ENCODE peak calls at places on chromosomes 13 and 19, in nine cellular contexts. K is RWPE1, C is neural progenitor cell, M is body of pancreas, U is thoracic aorta, D is A673, F is heart left ventricle, W is left ventricle myocardium inferior, J is suprapubic skin. H is an unnamed sample.

GRCh38 chr19:39112338-39112890 is 13.2 kb upstream of the PAK4 start:
- DNase-seq in F (no peak), J (no peak), C (no peak), W (no peak), M (peak), U (no peak), K (peak), D (no peak), H (no peak)

GRCh38 chr19:31174948-31175347 is 174.3 kb downstream of the TSHZ3 start:
- DNase-seq in C (peak), J (no peak), D (no peak), U (no peak), M (no peak), F (no peak), W (no peak), K (no peak), H (no peak)

GRCh38 chr19:14354445-14354844 is 26.8 kb upstream of the ADGRE5 start:
- DNase-seq in M (no peak), J (no peak), D (no peak), C (no peak), W (no peak), U (no peak), F (no peak), K (peak), H (peak)

GRCh38 chr13:49374585-49375290 is 69.1 kb downstream of the CAB39L start:
- DNase-seq in U (no peak), F (no peak), D (peak), K (peak), C (no peak), M (no peak), J (no peak), W (no peak), H (no peak)

GRCh38 chr13:101945435-101945834 is 456.4 kb downstream of the FGF14 start:
- DNase-seq in D (no peak), M (no peak), F (no peak), C (peak), K (no peak), J (no peak), W (no peak), U (no peak), H (no peak)

GRCh38 chr13:80339578-80339840 is 1.4 kb downstream of the SPRY2 start:
- DNase-seq in U (no peak), F (no peak), M (no peak), C (peak), J (no peak), D (peak), K (peak), W (no peak), H (no peak)

GRCh38 chr13:114286808-114287207 is 5.4 kb downstream of the UPF3A start:
- DNase-seq in U (no peak), W (no peak), J (no peak), M (no peak), K (no peak), F (no peak), D (no peak), C (no peak), H (no peak)

GRCh38 chr19:37654525-37654832 is 786 bp downstream of the ZFP30 start:
- DNase-seq in J (no peak), K (peak), W (no peak), U (no peak), F (no peak), M (no peak), C (peak), D (peak), H (peak)

GRCh38 chr13:78137404-78138142 is 218.9 kb upstream of the EDNRB start:
- DNase-seq in K (peak), J (no peak), W (no peak), D (peak), U (no peak), F (no peak), C (peak), M (no peak), H (peak)

GRCh38 chr13:19632915-19633339 is 532 bp upstream of the MPHOSPH8 start:
- DNase-seq in K (no peak), W (no peak), J (no peak), D (no peak), C (no peak), F (no peak), M (no peak), U (no peak), H (no peak)

GRCh38 chr13:23428183-23428528 is 5.3 kb downstream of the SACS start:
- DNase-seq in D (no peak), M (no peak), J (no peak), C (no peak), U (no peak), W (no peak), F (no peak), K (no peak), H (no peak)

GRCh38 chr19:6057651-6058365 is 52.5 kb downstream of the RFX2 start:
- DNase-seq in U (no peak), F (peak), W (no peak), C (no peak), M (no peak), K (no peak), D (no peak), J (no peak), H (no peak)

GRCh38 chr19:32189956-32190706 is 155.3 kb upstream of the ZNF507 start:
- DNase-seq in F (no peak), C (no peak), M (no peak), U (no peak), J (no peak), W (no peak), D (no peak), K (no peak), H (no peak)

GRCh38 chr13:50365300-50365682 is 350.0 kb downstream of the KCNRG start:
- DNase-seq in D (no peak), U (no peak), W (no peak), J (no peak), C (no peak), K (no peak), F (no peak), M (no peak), H (no peak)

GRCh38 chr19:7565332-7565731 is 29.8 kb downstream of the PNPLA6 start:
- DNase-seq in D (no peak), J (no peak), M (no peak), W (no peak), C (no peak), F (no peak), K (peak), U (no peak), H (no peak)

GRCh38 chr13:42398542-42398941 is 126.6 kb downstream of the AKAP11 start:
- DNase-seq in C (peak), D (no peak), U (no peak), J (no peak), M (no peak), W (no peak), F (no peak), K (no peak), H (peak)

GRCh38 chr19:11024259-11024658 is 63.4 kb downstream of the SMARCA4 start:
- DNase-seq in U (no peak), C (no peak), D (no peak), J (no peak), M (no peak), K (no peak), F (peak), W (no peak), H (no peak)

GRCh38 chr19:30144242-30144758 is 202.3 kb downstream of the URI1 start:
- DNase-seq in W (no peak), M (no peak), K (no peak), J (no peak), F (no peak), C (no peak), D (no peak), U (no peak), H (no peak)

GRCh38 chr13:93234459-93234858 is 7.9 kb downstream of the GPC6 start:
- DNase-seq in W (no peak), U (no peak), D (no peak), C (no peak), J (no peak), M (no peak), F (no peak), K (no peak), H (no peak)
- H3K27ac ChIP-seq in W (no peak), U (no peak), D (no peak), C (no peak), J (no peak), M (no peak), F (no peak), K (no peak), H (no peak)

GRCh38 chr19:58400916-58401824 is 5.7 kb downstream of the RNF225 start:
- DNase-seq in K (peak), W (peak), F (peak), U (peak), M (peak), D (peak), C (peak), J (peak), H (peak)
- H3K27ac ChIP-seq in K (peak), W (peak), F (no peak), U (peak), M (no peak), D (peak), C (no peak), J (peak), H (peak)

DNA sequence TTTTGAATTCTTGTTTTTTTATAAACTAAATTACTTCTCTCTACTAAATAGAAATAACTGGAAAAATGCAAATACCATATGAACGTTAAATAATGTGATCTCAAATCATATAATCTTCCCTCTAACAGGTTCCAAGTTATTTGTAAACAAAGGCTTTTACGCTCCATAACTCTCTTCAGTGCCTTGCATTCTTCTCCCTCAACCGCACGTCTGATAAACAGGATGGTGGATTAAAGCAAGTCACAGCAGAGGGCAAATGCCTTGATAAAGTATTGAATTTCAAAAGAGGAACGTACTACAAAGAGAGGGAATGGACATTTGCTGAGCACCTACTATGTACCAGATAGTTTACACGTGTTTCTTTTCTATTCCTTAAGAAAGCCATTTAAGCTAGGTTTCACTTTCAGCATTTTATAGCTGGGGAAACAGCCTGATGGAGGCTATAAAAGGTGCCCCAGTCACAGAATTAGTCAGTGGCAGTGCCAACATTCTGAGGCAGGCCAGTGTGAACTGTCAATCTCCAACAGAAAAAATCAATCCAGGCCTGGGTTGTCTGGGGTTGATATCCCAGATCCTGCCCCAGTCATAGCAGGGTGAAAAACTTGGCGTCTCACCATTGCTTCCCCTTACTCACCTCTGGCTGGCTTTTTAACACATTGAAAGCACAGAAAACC is 15.8 kb downstream of the MRPS31 start:
- DNase-seq in W (no peak), M (no peak), J (no peak), C (no peak), U (no peak), K (no peak), F (no peak), D (no peak), H (peak)
- H3K27ac ChIP-seq in W (no peak), M (no peak), J (no peak), C (no peak), U (no peak), K (no peak), F (no peak), D (no peak), H (peak)

GRCh38 chr19:48822514-48822913 is 11.7 kb upstream of the BCAT2 start:
- DNase-seq in M (no peak), U (no peak), F (no peak), D (no peak), W (no peak), K (no peak), J (no peak), C (no peak), H (no peak)
- H3K27ac ChIP-seq in M (no peak), U (no peak), F (no peak), D (no peak), W (no peak), K (no peak), J (no peak), C (no peak), H (no peak)

DNA sequence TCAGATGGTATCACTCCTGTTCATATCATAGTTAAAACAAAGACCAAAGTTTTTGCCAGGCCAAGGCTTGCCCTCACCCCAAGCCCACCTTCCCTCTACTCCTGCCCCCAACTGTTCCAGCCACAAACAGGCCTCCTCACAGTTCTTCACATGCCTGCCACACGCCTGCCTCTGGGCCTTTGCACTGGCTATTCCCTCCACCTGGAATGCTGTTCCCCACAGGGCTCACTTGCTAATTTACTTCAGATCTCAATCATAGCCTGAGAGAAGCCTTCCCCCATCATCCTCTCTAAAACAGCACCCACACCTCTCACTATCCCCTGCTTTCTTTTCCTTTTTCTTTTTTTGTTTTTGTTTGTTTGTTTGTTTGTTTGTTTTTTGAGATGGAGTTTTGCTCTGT is 4.9 kb upstream of the AXL start:
- DNase-seq in C (no peak), F (no peak), M (no peak), U (no peak), J (no peak), K (no peak), W (no peak), D (no peak), H (no peak)
- H3K27ac ChIP-seq in C (no peak), F (no peak), M (no peak), U (no peak), J (no peak), K (peak), W (no peak), D (no peak), H (no peak)

GRCh38 chr19:2215281-2215751 is 20.8 kb downstream of the PLEKHJ1 start:
- DNase-seq in J (no peak), W (no peak), U (no peak), D (no peak), C (peak), K (no peak), F (no peak), M (no peak), H (no peak)

GRCh38 chr19:2217591-2217990 is 18.5 kb downstream of the PLEKHJ1 start:
- DNase-seq in W (no peak), C (no peak), F (no peak), D (no peak), U (no peak), J (no peak), K (no peak), M (no peak), H (no peak)

GRCh38 chr19:2213799-2214198 is 22.3 kb downstream of the PLEKHJ1 start:
- DNase-seq in K (no peak), M (no peak), J (no peak), W (no peak), D (no peak), C (no peak), U (no peak), F (peak), H (no peak)

GRCh38 chr19:2214253-2214652 is 21.9 kb downstream of the PLEKHJ1 start:
- DNase-seq in W (no peak), D (no peak), K (no peak), F (no peak), U (no peak), J (no peak), C (no peak), M (no peak), H (no peak)

DNA sequence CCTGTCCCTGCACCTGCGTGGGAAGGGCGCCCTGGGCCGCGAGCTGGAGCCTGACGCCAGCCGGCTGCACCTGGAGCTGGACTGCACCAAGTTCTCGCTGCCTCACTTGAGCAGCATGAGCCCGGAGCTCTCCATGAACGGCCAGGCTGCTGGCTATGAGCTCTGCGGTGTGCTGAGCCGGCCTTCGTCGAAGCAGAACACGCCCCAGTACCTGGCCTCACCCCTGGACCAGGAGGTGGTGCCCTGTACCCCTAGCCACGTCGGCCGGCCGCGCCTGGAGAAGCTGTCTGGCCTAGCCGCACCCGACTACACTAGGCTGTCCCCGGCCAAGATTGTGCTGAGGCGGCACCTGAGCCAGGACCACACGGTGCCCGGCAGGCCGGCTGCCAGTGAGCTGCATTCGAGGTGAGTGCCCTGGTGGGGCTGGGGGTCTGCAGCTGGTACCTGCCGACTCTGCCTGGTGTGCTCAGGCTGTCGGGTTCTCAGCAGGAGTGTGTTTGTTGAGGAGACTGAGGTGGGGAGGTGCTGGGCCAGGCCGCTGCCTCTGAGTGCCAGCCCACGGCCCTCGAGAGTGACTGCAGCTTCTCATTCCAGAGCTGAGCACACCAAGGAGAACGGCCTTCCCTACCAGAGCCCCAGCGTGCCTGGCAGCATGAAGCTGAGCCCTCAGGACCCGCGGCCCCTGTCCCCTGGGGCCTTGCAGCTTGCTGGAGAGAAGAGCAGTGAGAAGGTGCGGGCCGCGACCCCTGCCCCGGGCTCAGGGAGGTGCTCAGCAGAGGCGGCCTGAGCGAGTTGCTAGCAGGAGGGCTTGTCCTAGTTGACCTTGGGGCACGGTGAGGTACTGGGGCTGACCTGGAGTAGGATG is 19.5 kb downstream of the PLEKHJ1 start:
- DNase-seq in D (no peak), J (no peak), K (no peak), F (no peak), C (no peak), M (no peak), W (no peak), U (no peak), H (no peak)
- H3K27ac ChIP-seq in D (no peak), J (no peak), K (peak), F (no peak), C (no peak), M (no peak), W (no peak), U (no peak), H (no peak)

GRCh38 chr13:43411211-43411610 is 375.6 kb downstream of the ENOX1 start:
- DNase-seq in F (no peak), M (no peak), U (no peak), J (no peak), W (no peak), C (no peak), K (no peak), D (no peak), H (no peak)

GRCh38 chr13:43414111-43414510 is 372.7 kb downstream of the ENOX1 start:
- DNase-seq in J (no peak), D (no peak), K (no peak), C (no peak), M (no peak), U (no peak), W (no peak), F (no peak), H (no peak)

GRCh38 chr13:43408274-43408673 is 378.5 kb downstream of the ENOX1 start:
- DNase-seq in U (no peak), D (no peak), K (no peak), J (no peak), M (no peak), F (no peak), C (no peak), W (no peak), H (no peak)

GRCh38 chr13:43407023-43407581 is 379.7 kb downstream of the ENOX1 start:
- DNase-seq in U (no peak), J (no peak), D (no peak), K (no peak), F (no peak), W (no peak), M (no peak), C (no peak), H (no peak)

GRCh38 chr13:43411741-43412140 is 375.0 kb downstream of the ENOX1 start:
- DNase-seq in F (peak), M (no peak), C (no peak), J (no peak), D (no peak), K (no peak), U (no peak), W (peak), H (no peak)
- H3K27ac ChIP-seq in F (no peak), M (no peak), C (no peak), J (no peak), D (no peak), K (no peak), U (no peak), W (no peak), H (no peak)

DNA sequence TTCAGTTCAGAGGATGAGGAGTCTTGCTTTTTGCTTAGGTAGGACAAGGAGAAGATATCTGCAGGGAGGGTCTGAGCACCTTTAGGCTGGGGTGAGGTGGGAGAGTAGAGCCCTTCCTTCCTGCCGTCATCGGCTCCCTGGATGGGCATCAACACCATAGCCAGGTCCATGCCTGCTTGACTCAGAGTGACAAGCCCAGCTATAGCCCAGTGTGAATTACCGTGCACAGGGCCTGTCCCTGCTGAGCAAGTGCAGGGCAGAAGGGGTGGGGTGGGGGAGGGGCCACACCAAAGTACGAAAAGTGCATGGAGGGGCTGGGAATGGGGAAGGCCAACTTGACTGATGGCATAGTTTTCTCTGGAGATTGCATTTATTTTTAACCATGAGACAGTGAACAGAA is 30.3 kb upstream of the RNF113B start:
- DNase-seq in K (no peak), U (no peak), W (no peak), F (peak), M (no peak), C (no peak), D (no peak), J (no peak), H (no peak)
- H3K27ac ChIP-seq in K (no peak), U (no peak), W (peak), F (no peak), M (peak), C (no peak), D (no peak), J (no peak), H (no peak)

GRCh38 chr19:47389150-47389556 is 30.2 kb downstream of the MEIS3 start:
- DNase-seq in J (no peak), D (no peak), U (no peak), C (no peak), W (no peak), F (no peak), K (no peak), M (no peak), H (no peak)
- H3K27ac ChIP-seq in J (no peak), D (no peak), U (no peak), C (no peak), W (no peak), F (no peak), K (no peak), M (no peak), H (no peak)